ENCODE peak calls at places on chromosomes 6 and 20, in ten cellular contexts. One of them, this sample, is unnamed.

GRCh38 chr20:50277460-50278376 is 87.1 kb downstream of the CEBPB start:
- DNase-seq in lower lobe of right lung: no peak
- DNase-seq in IMR-90: no peak
- DNase-seq in WERI-Rb-1: no peak
- DNase-seq in PC-3: no peak
- DNase-seq in adrenal gland: no peak
- DNase-seq in A549: no peak
- DNase-seq in H7: no peak
- DNase-seq in spleen: peak; percentile 69
- DNase-seq in transverse colon: no peak
- DNase-seq in this sample: no peak

GRCh38 chr6:160348552-160349441 is 619 bp downstream of the SLC22A3 start:
- DNase-seq in PC-3: peak; percentile 20
- DNase-seq in adrenal gland: peak; percentile 43
- DNase-seq in spleen: no peak
- DNase-seq in H7: peak; percentile 86
- DNase-seq in WERI-Rb-1: no peak
- DNase-seq in lower lobe of right lung: peak; percentile 74
- DNase-seq in A549: peak; percentile 44
- DNase-seq in IMR-90: no peak
- DNase-seq in transverse colon: peak; percentile 52
- DNase-seq in this sample: peak; percentile 15

GRCh38 chr6:135144678-135145508 is 36.2 kb upstream of the MYB start:
- DNase-seq in A549: peak; percentile 17
- DNase-seq in transverse colon: no peak
- DNase-seq in WERI-Rb-1: no peak
- DNase-seq in IMR-90: peak; percentile 43
- DNase-seq in spleen: no peak
- DNase-seq in lower lobe of right lung: no peak
- DNase-seq in H7: no peak
- DNase-seq in adrenal gland: no peak
- DNase-seq in PC-3: peak; percentile 58
- DNase-seq in this sample: peak; percentile 72

GRCh38 chr6:56204134-56204533 is 43.2 kb downstream of the COL21A1 start:
- DNase-seq in adrenal gland: no peak
- DNase-seq in A549: no peak
- DNase-seq in WERI-Rb-1: no peak
- DNase-seq in IMR-90: no peak
- DNase-seq in PC-3: no peak
- DNase-seq in lower lobe of right lung: no peak
- DNase-seq in H7: no peak
- DNase-seq in transverse colon: no peak
- DNase-seq in spleen: no peak
- DNase-seq in this sample: peak; percentile 39

GRCh38 chr6:132368916-132369481 is 32.3 kb downstream of the MOXD1 start:
- DNase-seq in WERI-Rb-1: no peak
- DNase-seq in PC-3: no peak
- DNase-seq in adrenal gland: no peak
- DNase-seq in IMR-90: no peak
- DNase-seq in transverse colon: no peak
- DNase-seq in lower lobe of right lung: no peak
- DNase-seq in H7: no peak
- DNase-seq in A549: no peak
- DNase-seq in spleen: no peak
- DNase-seq in this sample: no peak

GRCh38 chr20:33178726-33179125 is 10.8 kb downstream of the BPIFA2 start:
- DNase-seq in transverse colon: no peak
- DNase-seq in A549: peak; percentile 69
- DNase-seq in PC-3: peak; percentile 49
- DNase-seq in H7: peak; percentile 46
- DNase-seq in IMR-90: no peak
- DNase-seq in WERI-Rb-1: no peak
- DNase-seq in spleen: no peak
- DNase-seq in lower lobe of right lung: no peak
- DNase-seq in adrenal gland: no peak
- DNase-seq in this sample: peak; percentile 19

GRCh38 chr6:46816626-46817025 is 23.4 kb downstream of the MEP1A start:
- DNase-seq in transverse colon: no peak
- DNase-seq in lower lobe of right lung: no peak
- DNase-seq in WERI-Rb-1: peak; percentile 43
- DNase-seq in IMR-90: no peak
- DNase-seq in A549: no peak
- DNase-seq in spleen: no peak
- DNase-seq in H7: no peak
- DNase-seq in PC-3: peak; percentile 40
- DNase-seq in adrenal gland: no peak
- DNase-seq in this sample: no peak

GRCh38 chr20:33566781-33567603 is 77.1 kb downstream of the CBFA2T2 start:
- DNase-seq in lower lobe of right lung: no peak
- DNase-seq in spleen: no peak
- DNase-seq in adrenal gland: no peak
- DNase-seq in H7: no peak
- DNase-seq in transverse colon: no peak
- DNase-seq in A549: no peak
- DNase-seq in IMR-90: no peak
- DNase-seq in PC-3: no peak
- DNase-seq in WERI-Rb-1: no peak
- DNase-seq in this sample: no peak

GRCh38 chr6:110814488-110815259 is 595 bp downstream of the CDK19 start:
- DNase-seq in WERI-Rb-1: peak; percentile 43
- DNase-seq in adrenal gland: peak; percentile 52
- DNase-seq in A549: peak; percentile 36
- DNase-seq in PC-3: peak; percentile 6
- DNase-seq in transverse colon: peak; percentile 61
- DNase-seq in H7: peak; percentile 81
- DNase-seq in IMR-90: peak; percentile 45
- DNase-seq in spleen: peak; percentile 95
- DNase-seq in lower lobe of right lung: peak; percentile 80
- DNase-seq in this sample: peak; percentile 56

DNA sequence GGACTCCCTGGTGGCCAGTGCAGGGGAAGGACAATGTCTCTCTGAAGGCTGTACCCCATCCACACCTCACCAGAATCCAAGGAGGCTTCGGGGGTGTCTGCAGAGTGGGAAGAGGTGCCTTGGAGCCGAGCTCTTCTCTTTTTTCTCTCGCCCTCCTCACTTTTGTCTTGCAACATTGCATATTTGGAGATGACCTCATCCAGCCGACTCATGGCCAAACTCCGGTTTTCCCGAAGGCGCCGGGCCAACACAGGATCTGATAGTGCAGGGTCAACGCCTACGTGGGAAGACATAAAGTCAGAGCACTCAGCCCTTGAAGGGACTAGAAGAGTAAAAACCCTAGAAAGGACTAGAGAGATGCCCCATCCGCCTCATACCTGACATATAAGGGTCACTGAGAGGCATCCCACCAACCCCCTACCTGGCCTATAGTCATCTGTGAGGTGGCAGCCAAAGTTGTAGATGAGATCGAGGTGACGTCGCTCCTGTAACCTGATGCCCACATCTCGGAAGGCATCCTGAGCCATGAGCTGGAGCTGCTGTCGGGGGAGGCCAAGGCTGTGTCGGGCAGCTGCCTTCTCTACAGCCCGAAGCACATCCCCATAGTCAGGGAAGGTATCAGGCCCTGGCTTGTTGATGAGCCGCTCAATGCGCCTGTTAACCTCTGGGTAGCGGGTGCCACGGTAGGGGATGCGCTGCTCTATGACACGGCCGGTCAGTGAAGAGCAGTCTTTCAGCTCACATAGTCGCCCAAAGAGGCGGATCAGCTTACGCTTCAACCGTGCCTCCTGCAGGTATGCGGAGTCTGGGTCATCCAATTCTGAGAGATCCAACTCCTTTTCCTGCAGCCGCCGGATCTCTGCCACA is 3.0 kb upstream of the ZBTB22 start:
- DNase-seq in adrenal gland: peak; percentile 93
- DNase-seq in spleen: peak; percentile 77
- DNase-seq in PC-3: peak; percentile 79
- DNase-seq in WERI-Rb-1: no peak
- DNase-seq in transverse colon: peak; percentile 33
- DNase-seq in IMR-90: peak; percentile 96
- DNase-seq in H7: peak; percentile 22
- DNase-seq in lower lobe of right lung: no peak
- DNase-seq in A549: no peak
- DNase-seq in this sample: peak; percentile 84
- H3K4me3 ChIP-seq in adrenal gland: no peak overlapping the region
- H3K4me3 ChIP-seq in spleen: peak overlapping the region; percentile 76
- H3K4me3 ChIP-seq in PC-3: peak overlapping the region; percentile 95
- H3K4me3 ChIP-seq in WERI-Rb-1: no peak overlapping the region
- H3K4me3 ChIP-seq in transverse colon: no peak overlapping the region
- H3K4me3 ChIP-seq in IMR-90: peak overlapping the region; percentile 25
- H3K4me3 ChIP-seq in H7: no peak overlapping the region
- H3K4me3 ChIP-seq in lower lobe of right lung: no peak overlapping the region
- H3K4me3 ChIP-seq in A549: no peak overlapping the region
- H3K4me3 ChIP-seq in this sample: peak overlapping the region; percentile 11

DNA sequence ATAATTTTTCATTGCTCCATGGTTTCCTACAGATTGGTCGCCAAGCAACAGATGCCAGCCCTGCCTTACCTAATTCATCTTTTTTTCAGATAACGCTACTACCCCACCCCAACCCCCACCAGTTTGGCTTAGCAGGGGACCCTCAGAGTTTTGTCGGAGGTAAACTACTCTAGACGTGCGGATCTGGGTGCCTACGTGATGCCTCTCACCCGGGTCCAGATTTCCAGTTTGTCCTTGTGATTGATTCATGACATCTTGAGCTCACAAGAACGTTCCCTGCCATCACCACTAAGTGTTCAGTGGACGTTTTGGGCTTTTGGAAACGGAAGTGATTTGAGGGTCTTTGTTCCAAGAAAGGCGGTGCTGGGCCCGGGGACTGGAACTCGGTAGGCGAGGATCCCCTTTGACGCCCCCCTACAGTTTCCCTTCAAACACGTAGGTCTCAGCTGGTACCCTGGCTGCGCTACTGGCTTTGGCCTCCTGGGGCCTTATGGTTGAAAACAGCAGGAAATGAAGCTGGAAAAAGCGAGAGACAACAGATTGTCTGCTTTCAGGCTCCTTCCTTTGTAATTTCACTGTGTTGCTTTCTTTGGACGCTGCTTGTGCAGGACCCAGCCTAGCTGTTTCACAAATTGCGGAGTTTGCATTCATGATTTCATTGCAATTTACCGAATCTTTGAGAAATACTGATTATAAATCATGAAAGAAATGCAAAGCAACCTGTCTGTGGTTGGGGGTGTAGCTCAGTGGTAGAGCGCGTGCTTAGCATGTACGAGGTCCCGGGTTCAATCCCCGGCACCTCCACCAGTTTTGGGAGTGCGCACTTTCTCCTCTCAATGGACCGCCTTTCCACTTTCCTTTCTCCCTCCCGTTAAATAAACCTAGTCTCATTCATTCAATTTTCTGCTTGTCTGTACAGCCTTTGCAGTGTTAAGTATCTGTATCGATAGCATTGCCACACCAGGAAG is 81.0 kb downstream of the GPX5 start:
- DNase-seq in transverse colon: no peak
- DNase-seq in PC-3: peak; percentile 59
- DNase-seq in WERI-Rb-1: peak; percentile 98
- DNase-seq in spleen: no peak
- DNase-seq in A549: peak; percentile 91
- DNase-seq in H7: peak; percentile 75
- DNase-seq in adrenal gland: no peak
- DNase-seq in IMR-90: peak; percentile 72
- DNase-seq in lower lobe of right lung: no peak
- DNase-seq in this sample: peak; percentile 77
- H3K4me3 ChIP-seq in transverse colon: no peak overlapping the region
- H3K4me3 ChIP-seq in PC-3: peak overlapping the region; percentile 68
- H3K4me3 ChIP-seq in WERI-Rb-1: peak overlapping the region; percentile 68
- H3K4me3 ChIP-seq in spleen: no peak overlapping the region
- H3K4me3 ChIP-seq in A549: peak overlapping the region; percentile 48
- H3K4me3 ChIP-seq in H7: peak overlapping the region; percentile 49
- H3K4me3 ChIP-seq in adrenal gland: no peak overlapping the region
- H3K4me3 ChIP-seq in IMR-90: peak overlapping the region; percentile 50
- H3K4me3 ChIP-seq in lower lobe of right lung: no peak overlapping the region
- H3K4me3 ChIP-seq in this sample: peak overlapping the region; percentile 46

DNA sequence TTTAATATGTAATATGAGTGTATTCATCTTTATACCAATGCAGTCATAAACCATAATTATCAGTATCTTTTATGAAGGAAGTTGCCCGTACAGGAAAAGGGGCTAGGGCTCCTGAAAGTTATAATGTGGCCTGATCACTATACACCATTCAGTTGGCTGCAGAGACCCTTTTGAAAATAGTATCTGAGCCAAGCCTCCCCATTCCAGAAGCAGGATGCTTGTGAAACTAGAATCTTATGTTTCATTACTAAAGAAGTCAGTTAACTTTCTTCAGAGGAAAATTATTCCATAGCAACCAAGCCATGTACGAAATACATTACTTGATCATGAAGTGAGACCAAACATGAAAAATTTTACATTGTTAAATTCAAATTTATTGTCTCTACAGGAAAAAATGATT is 251.5 kb upstream of the TCF21 start:
- DNase-seq in adrenal gland: no peak
- DNase-seq in lower lobe of right lung: no peak
- DNase-seq in WERI-Rb-1: no peak
- DNase-seq in transverse colon: no peak
- DNase-seq in spleen: no peak
- DNase-seq in A549: no peak
- DNase-seq in H7: no peak
- DNase-seq in IMR-90: peak; percentile 32
- DNase-seq in PC-3: no peak
- DNase-seq in this sample: peak; percentile 14
- H3K4me3 ChIP-seq in adrenal gland: no peak overlapping the region
- H3K4me3 ChIP-seq in lower lobe of right lung: no peak overlapping the region
- H3K4me3 ChIP-seq in WERI-Rb-1: no peak overlapping the region
- H3K4me3 ChIP-seq in transverse colon: no peak overlapping the region
- H3K4me3 ChIP-seq in spleen: no peak overlapping the region
- H3K4me3 ChIP-seq in A549: no peak overlapping the region
- H3K4me3 ChIP-seq in H7: no peak overlapping the region
- H3K4me3 ChIP-seq in IMR-90: no peak overlapping the region
- H3K4me3 ChIP-seq in PC-3: no peak overlapping the region
- H3K4me3 ChIP-seq in this sample: no peak overlapping the region

GRCh38 chr20:46708172-46708860 is 1.1 kb upstream of the SLC2A10 start:
- DNase-seq in H7: peak; percentile 71
- DNase-seq in PC-3: no peak
- DNase-seq in IMR-90: no peak
- DNase-seq in A549: peak; percentile 20
- DNase-seq in adrenal gland: no peak
- DNase-seq in transverse colon: peak; percentile 60
- DNase-seq in WERI-Rb-1: peak; percentile 27
- DNase-seq in lower lobe of right lung: no peak
- DNase-seq in spleen: no peak
- DNase-seq in this sample: no peak
- H3K4me3 ChIP-seq in H7: no peak overlapping the region
- H3K4me3 ChIP-seq in PC-3: no peak overlapping the region
- H3K4me3 ChIP-seq in IMR-90: no peak overlapping the region
- H3K4me3 ChIP-seq in A549: no peak overlapping the region
- H3K4me3 ChIP-seq in adrenal gland: no peak overlapping the region
- H3K4me3 ChIP-seq in transverse colon: no peak overlapping the region
- H3K4me3 ChIP-seq in WERI-Rb-1: no peak overlapping the region
- H3K4me3 ChIP-seq in lower lobe of right lung: no peak overlapping the region
- H3K4me3 ChIP-seq in spleen: no peak overlapping the region
- H3K4me3 ChIP-seq in this sample: no peak overlapping the region

GRCh38 chr6:118709859-118710350 is 58.5 kb upstream of the CEP85L start:
- DNase-seq in IMR-90: peak; percentile 86
- DNase-seq in transverse colon: peak; percentile 55
- DNase-seq in H7: no peak
- DNase-seq in adrenal gland: peak; percentile 40
- DNase-seq in WERI-Rb-1: no peak
- DNase-seq in A549: peak; percentile 36
- DNase-seq in spleen: peak; percentile 86
- DNase-seq in PC-3: peak; percentile 75
- DNase-seq in lower lobe of right lung: no peak
- DNase-seq in this sample: peak; percentile 83
- H3K4me3 ChIP-seq in IMR-90: peak overlapping the region; percentile 30
- H3K4me3 ChIP-seq in transverse colon: no peak overlapping the region
- H3K4me3 ChIP-seq in H7: no peak overlapping the region
- H3K4me3 ChIP-seq in adrenal gland: no peak overlapping the region
- H3K4me3 ChIP-seq in WERI-Rb-1: no peak overlapping the region
- H3K4me3 ChIP-seq in A549: peak overlapping the region; percentile 46
- H3K4me3 ChIP-seq in spleen: peak overlapping the region; percentile 53
- H3K4me3 ChIP-seq in PC-3: peak overlapping the region; percentile 66
- H3K4me3 ChIP-seq in lower lobe of right lung: peak overlapping the region; percentile 46
- H3K4me3 ChIP-seq in this sample: peak overlapping the region; percentile 48